ENCODE peak calls at places on chromosomes 11 and 22, in ten cellular contexts. E is left ventricle myocardium inferior, A is K562, O is IMR-90, D is Peyer's patch, M is PC-3, N is suprapubic skin, J is pancreas, P is tibial nerve, T is spleen. L is an unnamed sample. For H3K4me1, the result is how much of the 10 kb centered on the place peaks cover.

GRCh38 chr22:19996694-19997384 is 19.8 kb downstream of the ARVCF start:
- DNase-seq in T (peak), A (no peak), M (no peak), D (no peak), O (no peak), J (no peak), N (no peak), E (no peak), P (no peak), L (peak)

GRCh38 chr11:13277719-13278619 is at the start of gene BMAL1:
- DNase-seq in T (peak), A (no peak), J (peak), O (no peak), M (no peak), N (peak), D (peak), P (peak), E (peak), L (peak)

GRCh38 chr11:36441610-36442208 is 68.4 kb downstream of the TRAF6 start:
- DNase-seq in J (no peak), A (no peak), E (no peak), O (no peak), P (no peak), M (no peak), D (no peak), N (no peak), T (no peak), L (no peak)

GRCh38 chr11:108549319-108549885 is 44.2 kb downstream of the EXPH5 start:
- DNase-seq in D (no peak), N (no peak), M (no peak), T (no peak), J (no peak), A (no peak), E (no peak), O (no peak), P (no peak), L (no peak)

GRCh38 chr11:46888636-46889035 is 29.7 kb downstream of the LRP4 start:
- DNase-seq in J (peak), P (no peak), N (no peak), E (no peak), O (no peak), A (no peak), D (no peak), M (no peak), T (peak), L (no peak)

GRCh38 chr22:46269564-46269963 is 1.8 kb downstream of the TTC38 start:
- DNase-seq in N (peak), T (no peak), J (no peak), M (no peak), D (no peak), E (no peak), A (no peak), P (no peak), O (no peak), L (no peak)

GRCh38 chr11:110367571-110367970 is 62.2 kb upstream of the FDX1 start:
- DNase-seq in P (no peak), D (no peak), N (no peak), E (no peak), A (no peak), M (peak), T (no peak), O (no peak), J (no peak), L (no peak)

GRCh38 chr11:67022961-67023956 is at the start of gene SYT12:
- DNase-seq in O (no peak), P (no peak), J (peak), M (peak), N (no peak), A (no peak), E (no peak), D (no peak), T (no peak), L (no peak)

GRCh38 chr11:36110698-36111410 is 167.0 kb downstream of the LDLRAD3 start:
- DNase-seq in D (no peak), J (no peak), P (no peak), N (no peak), T (no peak), O (no peak), A (no peak), M (no peak), E (no peak), L (no peak)

GRCh38 chr11:128686745-128687177 is 7.1 kb upstream of the FLI1 start:
- DNase-seq in N (no peak), M (peak), P (no peak), T (peak), O (peak), J (peak), E (peak), D (peak), A (no peak), L (peak)

GRCh38 chr11:33387996-33388395 is 130.8 kb downstream of the HIPK3 start:
- DNase-seq in M (no peak), E (no peak), P (no peak), J (no peak), O (no peak), T (no peak), A (no peak), D (peak), N (no peak), L (no peak)

GRCh38 chr11:69385832-69386415 is 92.0 kb downstream of the MYEOV start:
- DNase-seq in P (no peak), J (peak), N (peak), E (no peak), D (no peak), T (peak), O (no peak), A (no peak), M (no peak), L (no peak)
- H3K4me1 ChIP-seq in P (under half), J (under half), N (under half), E (under half), D (under half), T (under half), O (under half), A (under half), M (under half), L (under half)

GRCh38 chr11:60710482-60710881 is 11.1 kb downstream of the MS4A8 start:
- DNase-seq in E (no peak), A (no peak), P (no peak), O (no peak), M (peak), D (no peak), T (no peak), J (no peak), N (no peak), L (no peak)
- TF ChIP-seq CTCF in E (no peak), A (no peak), P (no peak), O (no peak), M (peak), D (no peak), T (no peak), J (no peak), N (no peak), L (no peak)

DNA sequence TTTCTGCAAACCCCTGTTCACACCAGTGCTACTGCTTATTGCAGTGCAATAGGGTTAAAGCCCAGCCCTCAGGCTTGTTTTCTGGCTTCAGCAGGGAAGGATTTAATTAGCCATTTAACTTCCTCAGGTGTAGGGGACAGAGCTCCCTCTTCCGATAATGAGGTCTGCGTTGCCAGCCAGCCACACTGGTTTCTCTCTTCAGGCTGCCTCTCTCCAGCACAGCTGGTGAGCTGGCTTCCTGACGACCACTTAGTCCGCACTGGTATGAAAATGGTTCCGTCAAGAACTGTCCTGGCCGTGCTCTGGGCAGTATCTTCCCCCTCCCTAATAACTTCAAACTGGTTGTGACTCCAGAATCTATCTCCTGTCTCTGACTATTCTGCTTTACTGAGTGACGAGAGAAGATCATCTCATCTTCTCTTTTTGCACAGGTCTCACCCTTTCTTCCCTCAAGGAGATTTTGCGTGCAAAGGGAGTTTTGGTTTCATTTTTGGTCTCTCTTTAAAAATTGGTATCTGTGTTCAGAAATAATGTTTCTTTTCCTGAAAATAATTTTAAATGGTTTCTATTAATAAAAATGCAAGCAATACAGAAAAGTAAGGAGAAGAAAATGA is 49.2 kb downstream of the CNTN5 start:
- DNase-seq in P (no peak), A (no peak), M (peak), T (no peak), O (no peak), D (no peak), N (no peak), J (peak), E (no peak), L (no peak)
- H3K4me3 ChIP-seq in P (peak), A (no peak), M (peak), T (peak), O (peak), D (peak), N (peak), J (peak), E (peak), L (no peak)

GRCh38 chr11:122137081-122137793 is 21.2 kb upstream of the BLID start:
- DNase-seq in J (no peak), M (peak), N (no peak), T (no peak), P (no peak), E (no peak), O (peak), D (no peak), A (no peak), L (no peak)
- H3K4me1 ChIP-seq in J (under half), M (half or more), N (under half), T (under half), P (under half), E (under half), O (under half), D (under half), A (under half), L (under half)